ENCODE peak calls at places on chromosomes 4 and X, in four cellular contexts. W, S, D and G are unnamed samples.

GRCh38 chr4:104890598-104890997 is 256.1 kb upstream of the TET2 start:
- ATAC-seq in S (no peak), D (no peak), W (no peak), G (no peak)

GRCh38 chr4:8201341-8201781 is 2.3 kb downstream of the SH3TC1 start:
- ATAC-seq in S (no peak), W (peak; percentile 77), D (no peak), G (peak; percentile 67)

GRCh38 chr4:54843106-54843505 is 185.3 kb downstream of the KIT start:
- ATAC-seq in D (peak; percentile 79), S (no peak), W (no peak), G (no peak)

GRCh38 chrX:82163701-82164100 is 961.8 kb downstream of the SH3BGRL start:
- ATAC-seq in S (no peak), D (no peak), W (no peak), G (no peak)

GRCh38 chr4:124243671-124244366 is 468.7 kb downstream of the ANKRD50 start:
- ATAC-seq in W (peak; percentile 28), S (no peak), D (no peak), G (no peak)

GRCh38 chr4:24764305-24764704 is 31.1 kb upstream of the SOD3 start:
- ATAC-seq in D (no peak), W (no peak), S (no peak), G (no peak)

GRCh38 chr4:181971973-181972372 is 271.2 kb upstream of the TENM3 start:
- ATAC-seq in S (no peak), W (no peak), D (peak; percentile 48), G (no peak)

GRCh38 chr4:109978704-109979103 is 66.0 kb downstream of the EGF start:
- ATAC-seq in W (no peak), S (peak; percentile 16), D (no peak), G (no peak)

GRCh38 chr4:89685690-89686089 is 151.3 kb downstream of the SNCA start:
- ATAC-seq in W (peak; percentile 40), D (no peak), S (no peak), G (no peak)

GRCh38 chr4:57410331-57411052 is 300.3 kb upstream of the IGFBP7 start:
- ATAC-seq in W (no peak), S (no peak), D (peak; percentile 60), G (no peak)

GRCh38 chr4:168931215-168931650 is 78.8 kb downstream of the CBR4 start:
- ATAC-seq in D (peak; percentile 48), S (peak; percentile 41), W (no peak), G (no peak)

GRCh38 chr4:122733805-122734155 is 1.3 kb downstream of the BBS12 start:
- ATAC-seq in W (no peak), D (no peak), S (no peak), G (no peak)

GRCh38 chr4:88940506-88940905 is 116.5 kb downstream of the FAM13A start:
- ATAC-seq in D (no peak), S (no peak), W (no peak), G (peak; percentile 42)

GRCh38 chr4:124941267-124941666 is 228.7 kb upstream of the ANKRD50 start:
- ATAC-seq in S (no peak), D (no peak), W (no peak), G (no peak)

GRCh38 chr4:153232768-153233167 is 28.5 kb downstream of the TRIM2 start:
- ATAC-seq in D (peak; percentile 96), W (no peak), S (peak; percentile 43), G (no peak)

GRCh38 chr4:140098481-140099132 is 55.4 kb downstream of the MAML3 start:
- ATAC-seq in W (no peak), S (no peak), D (peak; percentile 50), G (no peak)

GRCh38 chrX:41391606-41392005 is 55.5 kb upstream of the NYX start:
- ATAC-seq in W (no peak), S (no peak), D (no peak), G (no peak)

GRCh38 chrX:152165033-152165743 is 26.8 kb upstream of the MAGEA10 start:
- ATAC-seq in D (no peak), S (no peak), W (no peak), G (no peak)

GRCh38 chr4:123256901-123257300 is 139.7 kb upstream of the SPRY1 start:
- ATAC-seq in W (no peak), S (no peak), D (no peak), G (no peak)